ENCODE peak calls at places on chromosomes 3 and 15, in seven cellular contexts. V is GM10248; R is stimulated activated naive CD8-positive, alpha-beta T cell treated with anti-CD3 and anti-CD28 coated beads, Interleukin-15, amount 100 ng/mL, for 72 hours; M is AG09319; H is NCI-H524; Z is activated CD4-positive, alpha-beta T cell treated with anti-CD3 and anti-CD28 coated beads for 4 hours; K is upper lobe of right lung. F is an unnamed sample.

GRCh38 chr3:51982352-51982837 is 940 bp upstream of the ACY1 start:
- DNase-seq in V (peak; percentile 76), R (peak; percentile 45), M (no peak), H (peak; percentile 71), Z (no peak), K (peak; percentile 76), F (peak; percentile 79)

GRCh38 chr3:24272875-24273274 is 221.8 kb downstream of the THRB start:
- DNase-seq in V (no peak), R (no peak), M (no peak), H (no peak), Z (no peak), K (no peak), F (no peak)

GRCh38 chr15:84903751-84904150 is 19.3 kb downstream of the SLC28A1 start:
- DNase-seq in V (no peak), R (no peak), M (no peak), H (no peak), Z (no peak), K (no peak), F (no peak)

GRCh38 chr3:67598814-67599556 is 55.4 kb downstream of the SUCLG2 start:
- DNase-seq in V (no peak), R (no peak), M (no peak), H (no peak), Z (no peak), K (no peak), F (no peak)

GRCh38 chr3:10948326-10948725 is 44.2 kb upstream of the SLC6A1 start:
- DNase-seq in V (no peak), R (no peak), M (no peak), H (no peak), Z (no peak), K (no peak), F (no peak)

GRCh38 chr3:184129012-184129411 is 6.1 kb upstream of the EIF2B5 start:
- DNase-seq in V (peak; percentile 34), R (no peak), M (no peak), H (peak; percentile 55), Z (no peak), K (peak; percentile 70), F (peak; percentile 70)

GRCh38 chr3:149390772-149391212 is 13.3 kb upstream of the TM4SF1 start:
- DNase-seq in V (no peak), R (no peak), M (no peak), H (no peak), Z (no peak), K (no peak), F (no peak)

GRCh38 chr3:44762170-44762677 is 630 bp downstream of the KIF15 start:
- DNase-seq in V (no peak), R (no peak), M (no peak), H (peak; percentile 13), Z (no peak), K (no peak), F (peak; percentile 51)

GRCh38 chr3:78887029-78887428 is 880.8 kb downstream of the ROBO1 start:
- DNase-seq in V (no peak), R (no peak), M (no peak), H (no peak), Z (no peak), K (no peak), F (no peak)

GRCh38 chr3:51501833-51502561 is 2.2 kb upstream of the DCAF1 start:
- DNase-seq in V (peak; percentile 70), R (peak; percentile 76), M (peak; percentile 36), H (peak; percentile 75), Z (peak; percentile 84), K (peak; percentile 86), F (peak; percentile 94)

F was measured in Karpas-422.